ENCODE peak calls at places on chromosomes 1 and 21, in seven cellular contexts. S is GM23338, X is neural progenitor cell, I is PC-3, Y is GM23248, E is MM.1S, A is SK-N-SH. G is an unnamed sample. For H4K20me1 and H3F3A, the result is how much of the 10 kb centered on the place peaks cover.

GRCh38 chr1:29984544-29985375 is 738.6 kb downstream of the MATN1 start:
- DNase-seq in S (no peak), X (peak), I (peak), Y (no peak), E (no peak), A (no peak), G (peak)

GRCh38 chr1:32241011-32241763 is 5.8 kb upstream of the FAM167B start:
- DNase-seq in S (peak), X (peak), I (peak), Y (peak), E (no peak), A (peak), G (peak)

GRCh38 chr1:89974701-89975470 is 20.0 kb upstream of the ZNF326 start:
- DNase-seq in S (no peak), X (no peak), I (no peak), Y (peak), E (no peak), A (no peak), G (peak)

GRCh38 chr1:147514233-147514632 is 27.1 kb upstream of the BCL9 start:
- DNase-seq in S (no peak), X (no peak), I (peak), Y (no peak), E (no peak), A (no peak), G (no peak)

GRCh38 chr1:113804421-113805255 is 7.6 kb downstream of the RSBN1 start:
- DNase-seq in S (no peak), X (no peak), I (peak), Y (peak), E (no peak), A (peak), G (peak)

GRCh38 chr1:77468556-77468955 is 186.7 kb downstream of the AK5 start:
- DNase-seq in S (no peak), X (no peak), I (no peak), Y (peak), E (no peak), A (no peak), G (no peak)

GRCh38 chr1:225254676-225255075 is 173.2 kb downstream of the LBR start:
- DNase-seq in S (no peak), X (no peak), I (no peak), Y (no peak), E (no peak), A (no peak), G (peak)

GRCh38 chr1:171081220-171081993 is 9.3 kb upstream of the FMO3 start:
- DNase-seq in S (peak), X (peak), I (peak), Y (peak), E (peak), A (peak), G (no peak)

GRCh38 chr1:247357781-247358211 is 26.1 kb upstream of the ZNF496 start:
- DNase-seq in S (no peak), X (no peak), I (peak), Y (peak), E (no peak), A (no peak), G (no peak)

GRCh38 chr1:227793948-227794812 is 21.3 kb upstream of the PRSS38 start:
- DNase-seq in S (peak), X (peak), I (no peak), Y (peak), E (no peak), A (peak), G (no peak)

GRCh38 chr1:56771717-56772116 is 47.5 kb downstream of the FYB2 start:
- DNase-seq in S (no peak), X (no peak), I (no peak), Y (no peak), E (no peak), A (no peak), G (no peak)

GRCh38 chr1:174659823-174660222 is 212.1 kb downstream of the GPR52 start:
- DNase-seq in S (no peak), X (no peak), I (peak), Y (peak), E (no peak), A (no peak), G (peak)

GRCh38 chr21:35019631-35020032 is 29.5 kb downstream of the RUNX1 start:
- DNase-seq in S (no peak), X (no peak), I (peak), Y (no peak), E (no peak), A (no peak), G (no peak)

GRCh38 chr1:61261585-61261984 is 179.2 kb downstream of the NFIA start:
- DNase-seq in S (no peak), X (no peak), I (no peak), Y (no peak), E (no peak), A (no peak), G (no peak)

GRCh38 chr1:3419415-3420204 is 34.9 kb upstream of the ARHGEF16 start:
- DNase-seq in S (no peak), X (no peak), I (peak), Y (peak), E (no peak), A (no peak), G (no peak)

GRCh38 chr1:109687641-109688499 is at the start of gene GSTM1:
- DNase-seq in S (no peak), X (peak), I (no peak), Y (no peak), E (no peak), A (no peak), G (no peak)

GRCh38 chr1:85578321-85579295 is 2.0 kb upstream of the CCN1 start:
- DNase-seq in S (peak), X (peak), I (peak), Y (peak), E (no peak), A (peak), G (no peak)

GRCh38 chr1:217713223-217713622 is 82.1 kb downstream of the SPATA17 start:
- DNase-seq in S (no peak), X (no peak), I (peak), Y (no peak), E (no peak), A (no peak), G (peak)

GRCh38 chr1:29849038-29849750 is 612.9 kb downstream of the PTPRU start:
- DNase-seq in S (peak), X (peak), I (peak), Y (peak), E (peak), A (peak), G (peak)

GRCh38 chr1:192984058-192984457 is 75.1 kb downstream of the UCHL5 start:
- DNase-seq in S (no peak), X (no peak), I (no peak), Y (no peak), E (no peak), A (no peak), G (no peak)

GRCh38 chr1:192983349-192983980 is 75.7 kb downstream of the UCHL5 start:
- DNase-seq in S (no peak), X (no peak), I (peak), Y (no peak), E (no peak), A (no peak), G (no peak)

GRCh38 chr1:192979542-192979941 is 79.6 kb downstream of the UCHL5 start:
- DNase-seq in S (no peak), X (no peak), I (no peak), Y (no peak), E (no peak), A (no peak), G (no peak)

GRCh38 chr1:192978195-192978710 is 80.9 kb downstream of the UCHL5 start:
- DNase-seq in S (no peak), X (peak), I (no peak), Y (no peak), E (no peak), A (no peak), G (no peak)

GRCh38 chr1:192980856-192981255 is 78.3 kb downstream of the UCHL5 start:
- DNase-seq in S (no peak), X (no peak), I (peak), Y (peak), E (no peak), A (no peak), G (no peak)
- H4K20me1 ChIP-seq in S (under half), X (under half), I (under half), Y (under half), E (under half), A (under half), G (under half)

DNA sequence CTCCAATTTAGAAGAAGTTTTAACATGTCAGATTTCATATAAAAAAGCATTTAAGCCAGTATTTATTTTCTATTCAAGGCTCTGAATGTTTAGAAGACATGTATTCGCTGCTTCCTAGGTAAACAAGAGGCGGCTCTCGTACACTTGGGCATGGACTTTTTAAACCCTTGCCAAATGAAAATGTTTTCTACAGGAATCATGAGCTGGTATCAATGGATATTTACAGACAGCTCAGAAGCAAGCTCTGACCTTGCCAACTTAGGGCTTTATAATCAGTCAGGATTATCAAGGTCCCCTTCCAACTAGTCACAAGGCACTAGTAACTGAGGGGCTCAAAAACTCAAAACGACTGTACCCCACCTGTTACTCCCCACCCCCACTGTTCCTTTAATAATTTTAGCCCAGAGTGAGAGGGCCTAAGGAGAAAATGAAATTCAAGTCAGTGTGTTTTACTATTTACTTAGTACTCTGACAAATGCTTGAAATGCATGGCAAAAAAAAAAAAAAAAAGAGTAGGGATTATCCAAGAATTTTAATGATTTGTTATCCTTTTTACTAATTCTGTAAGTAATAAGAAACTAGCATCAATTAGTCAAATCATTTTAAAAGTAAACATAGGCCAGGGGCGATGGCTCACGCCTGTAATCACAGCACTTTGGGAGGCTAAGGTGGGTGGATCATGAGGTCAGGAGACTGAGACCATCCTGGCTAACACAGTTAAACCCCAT is 12.4 kb downstream of the CLSTN1 start:
- DNase-seq in S (no peak), X (no peak), I (no peak), Y (no peak), E (no peak), A (no peak), G (no peak)
- H3F3A ChIP-seq in S (under half), X (under half), I (under half), Y (under half), E (under half), A (under half), G (under half)

DNA sequence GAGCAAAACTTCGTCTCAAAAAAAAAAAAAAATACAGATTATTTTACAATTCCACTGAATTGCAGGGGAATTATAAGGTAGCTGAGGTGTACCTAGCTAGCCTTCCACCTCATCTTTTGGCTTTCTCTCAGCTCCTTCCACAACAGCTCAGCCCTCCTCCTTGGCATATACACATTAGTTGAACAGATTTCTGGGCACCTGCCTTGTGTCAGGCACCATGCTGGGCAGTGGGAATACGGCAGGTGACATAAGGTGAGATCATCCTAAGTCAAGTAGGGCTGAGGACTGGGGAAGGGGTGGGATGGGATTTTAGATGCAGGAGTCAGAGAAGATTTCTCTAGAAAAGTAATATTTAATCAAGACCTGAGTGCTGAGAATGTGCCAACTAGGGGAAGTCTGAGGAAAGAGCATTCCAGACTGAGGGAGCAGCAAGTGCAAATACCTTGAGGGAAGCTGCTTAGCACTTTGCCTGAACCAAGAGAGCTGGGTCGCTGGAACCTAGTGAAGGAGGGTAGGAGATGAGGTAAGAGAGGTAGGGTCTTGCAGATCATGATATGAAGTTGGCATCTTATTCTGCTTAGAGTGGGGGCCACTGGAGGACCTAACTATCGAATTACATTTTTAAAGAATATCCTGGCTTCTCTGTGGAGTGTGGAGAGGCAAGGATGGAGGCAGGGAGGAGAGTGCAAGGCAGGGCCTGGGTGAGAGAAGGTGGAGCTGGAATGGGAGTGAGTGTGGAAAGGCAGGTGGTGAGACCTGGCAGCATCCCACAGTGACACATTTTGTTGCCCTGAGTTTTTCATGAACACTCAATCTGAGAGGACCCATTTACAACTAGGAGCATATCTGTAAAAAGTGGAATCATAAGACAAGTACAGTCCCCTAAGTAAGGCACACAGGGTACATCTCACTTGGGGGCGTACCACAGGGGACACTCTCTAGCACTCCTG is 28.2 kb downstream of the LAMC2 start:
- DNase-seq in S (no peak), X (no peak), I (no peak), Y (no peak), E (no peak), A (no peak), G (no peak)
- H4K20me1 ChIP-seq in S (under half), X (under half), I (under half), Y (under half), E (under half), A (under half), G (under half)

GRCh38 chr1:198619375-198620140 is 19.3 kb upstream of the PTPRC start:
- DNase-seq in S (no peak), X (no peak), I (no peak), Y (no peak), E (no peak), A (no peak), G (no peak)
- H3F3A ChIP-seq in S (under half), X (under half), I (under half), Y (under half), E (under half), A (under half), G (under half)

GRCh38 chr1:154174654-154175053 is 17.2 kb downstream of the TPM3 start:
- DNase-seq in S (no peak), X (no peak), I (no peak), Y (no peak), E (peak), A (no peak), G (no peak)
- H4K20me1 ChIP-seq in S (half or more), X (half or more), I (half or more), Y (under half), E (half or more), A (half or more), G (half or more)

GRCh38 chr1:8525291-8526275 is 207.7 kb downstream of the SLC45A1 start:
- DNase-seq in S (peak), X (peak), I (peak), Y (peak), E (no peak), A (peak), G (peak)

GRCh38 chr1:8524637-8525157 is 206.8 kb downstream of the SLC45A1 start:
- DNase-seq in S (no peak), X (no peak), I (no peak), Y (peak), E (no peak), A (no peak), G (no peak)

GRCh38 chr1:8533124-8533523 is 215.2 kb downstream of the SLC45A1 start:
- DNase-seq in S (no peak), X (no peak), I (no peak), Y (no peak), E (no peak), A (no peak), G (no peak)

GRCh38 chr1:8533907-8534306 is 216.0 kb downstream of the SLC45A1 start:
- DNase-seq in S (no peak), X (no peak), I (no peak), Y (no peak), E (no peak), A (no peak), G (no peak)

DNA sequence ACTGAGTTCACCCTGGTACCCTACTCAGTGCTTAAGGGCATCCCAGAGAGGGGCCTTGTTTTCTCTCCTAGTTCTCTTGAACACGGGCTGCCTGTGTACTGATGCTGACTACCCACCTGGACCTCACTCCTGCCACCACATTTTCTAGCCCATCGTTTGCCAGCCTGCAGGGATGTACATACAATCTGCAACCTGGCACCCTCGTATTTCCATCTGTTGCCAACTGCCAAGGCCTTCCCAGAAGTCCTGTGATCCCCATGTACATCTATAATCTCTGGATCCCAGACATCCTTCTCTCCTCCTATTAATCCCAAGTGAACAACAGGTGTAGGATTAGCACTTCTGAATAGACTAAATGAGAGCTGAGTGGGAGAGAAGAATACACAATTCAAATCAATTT is 212.0 kb downstream of the SLC45A1 start:
- DNase-seq in S (no peak), X (no peak), I (no peak), Y (no peak), E (no peak), A (no peak), G (no peak)
- H3F3A ChIP-seq in S (under half), X (under half), I (under half), Y (under half), E (under half), A (under half), G (under half)

GRCh38 chr1:81129366-81129765 is 671.4 kb upstream of the ADGRL2 start:
- DNase-seq in S (no peak), X (no peak), I (no peak), Y (no peak), E (no peak), A (no peak), G (no peak)
- H4K20me1 ChIP-seq in S (under half), X (under half), I (under half), Y (under half), E (under half), A (under half), G (under half)

DNA sequence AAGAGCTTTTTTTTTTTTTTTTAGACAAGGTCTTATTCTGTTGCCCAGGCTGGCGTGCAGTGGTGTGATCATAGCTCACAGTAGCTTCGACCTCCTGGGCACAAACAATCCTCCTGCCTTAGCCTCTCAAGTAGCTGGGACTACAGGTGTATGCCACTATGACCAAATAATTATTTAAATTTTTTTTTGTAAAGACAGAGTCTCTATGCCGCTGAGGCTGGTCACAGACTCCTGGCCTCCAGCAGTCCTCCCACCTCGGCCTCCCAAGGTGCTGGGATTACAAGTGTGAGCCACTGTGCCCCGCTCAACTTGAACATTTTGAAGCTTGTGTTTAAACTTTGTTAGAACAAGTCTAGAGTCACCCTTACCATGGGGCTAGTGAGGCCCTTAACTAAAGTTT is 8.6 kb upstream of the CHI3L2 start:
- DNase-seq in S (no peak), X (no peak), I (no peak), Y (no peak), E (no peak), A (no peak), G (no peak)
- H3F3A ChIP-seq in S (under half), X (under half), I (under half), Y (under half), E (under half), A (under half), G (under half)